ENCODE peak calls at places on chromosomes 12 and 14, in seven cellular contexts. P is amygdala; V is effector memory CD8-positive, alpha-beta T cell; U is NCI-H2081; F is amniotic stem cell; X is progenitor cell of endocrine pancreas; H is stimulated activated CD4-positive, alpha-beta T cell treated with anti-CD3 and anti-CD28 coated beads, Interleukin-2, amount 100 ng/mL, for 48 hours. Q is an unnamed sample.

GRCh38 chr12:103354403-103354802 is 141.4 kb downstream of the C12orf42 start:
- DNase-seq in P (no peak), V (no peak), U (no peak), F (no peak), X (no peak), H (no peak), Q (no peak)

GRCh38 chr12:130422676-130423075 is 85.0 kb downstream of the PIWIL1 start:
- DNase-seq in P (no peak), V (no peak), U (no peak), F (no peak), X (no peak), H (no peak), Q (no peak)

GRCh38 chr14:27015046-27015445 is 417.2 kb upstream of the NOVA1 start:
- DNase-seq in P (no peak), V (no peak), U (no peak), F (no peak), X (no peak), H (no peak), Q (no peak)

GRCh38 chr12:124497658-124498057 is 69.8 kb downstream of the NCOR2 start:
- DNase-seq in P (peak; percentile 51), V (no peak), U (no peak), F (peak; percentile 42), X (no peak), H (no peak), Q (peak; percentile 75)

GRCh38 chr14:90397401-90398314 is 829 bp downstream of the CALM1 start:
- DNase-seq in P (no peak), V (peak; percentile 73), U (peak; percentile 61), F (no peak), X (peak; percentile 26), H (peak; percentile 54), Q (peak; percentile 71)

GRCh38 chr14:56168007-56168616 is 49.9 kb downstream of the PELI2 start:
- DNase-seq in P (no peak), V (no peak), U (no peak), F (no peak), X (no peak), H (no peak), Q (no peak)

GRCh38 chr14:39175445-39176262 is 600 bp downstream of the PNN start:
- DNase-seq in P (no peak), V (no peak), U (peak; percentile 17), F (no peak), X (peak; percentile 49), H (peak; percentile 20), Q (peak; percentile 59)

GRCh38 chr12:107027304-107028053 is 40.5 kb upstream of the MTERF2 start:
- DNase-seq in P (no peak), V (peak; percentile 7), U (peak; percentile 5), F (peak; percentile 82), X (no peak), H (no peak), Q (peak; percentile 98)

GRCh38 chr12:67039995-67040860 is 228.9 kb upstream of the CAND1 start:
- DNase-seq in P (no peak), V (no peak), U (no peak), F (no peak), X (no peak), H (no peak), Q (no peak)

GRCh38 chr14:20775043-20775442 is 6.0 kb upstream of the RNASE6 start:
- DNase-seq in P (no peak), V (no peak), U (no peak), F (no peak), X (no peak), H (no peak), Q (no peak)

GRCh38 chr12:120856980-120857379 is 47.2 kb downstream of the SPPL3 start:
- DNase-seq in P (no peak), V (no peak), U (no peak), F (no peak), X (no peak), H (no peak), Q (no peak)

GRCh38 chr14:34043627-34044372 is 92.9 kb upstream of the EGLN3 start:
- DNase-seq in P (no peak), V (peak; percentile 19), U (no peak), F (no peak), X (no peak), H (peak; percentile 61), Q (no peak)

GRCh38 chr14:103871596-103872480 is 24.5 kb upstream of the PPP1R13B start:
- DNase-seq in P (no peak), V (peak; percentile 62), U (no peak), F (no peak), X (peak; percentile 32), H (peak; percentile 70), Q (no peak)

GRCh38 chr14:74784634-74785033 is 21.5 kb downstream of the YLPM1 start:
- DNase-seq in P (no peak), V (no peak), U (no peak), F (no peak), X (no peak), H (no peak), Q (no peak)

GRCh38 chr14:50772361-50772760 is 58.6 kb downstream of the NIN start:
- DNase-seq in P (no peak), V (no peak), U (no peak), F (no peak), X (no peak), H (no peak), Q (peak; percentile 48)

GRCh38 chr12:9792185-9792900 is 31.6 kb upstream of the CD69 start:
- DNase-seq in P (no peak), V (no peak), U (no peak), F (no peak), X (no peak), H (no peak), Q (no peak)

GRCh38 chr14:104964546-104964945 is 13.6 kb downstream of the AHNAK2 start:
- DNase-seq in P (no peak), V (no peak), U (no peak), F (no peak), X (no peak), H (no peak), Q (no peak)

GRCh38 chr14:83208346-83208745 is 1674.7 kb upstream of the SEL1L start:
- DNase-seq in P (no peak), V (no peak), U (no peak), F (no peak), X (no peak), H (no peak), Q (no peak)

GRCh38 chr12:58564721-58565120 is 355.6 kb downstream of the LRIG3 start:
- DNase-seq in P (no peak), V (no peak), U (no peak), F (peak; percentile 26), X (no peak), H (no peak), Q (peak; percentile 67)

GRCh38 chr14:75805646-75806045 is 144.6 kb downstream of the TTLL5 start:
- DNase-seq in P (no peak), V (no peak), U (no peak), F (no peak), X (no peak), H (no peak), Q (no peak)

GRCh38 chr12:111503116-111503515 is 96.0 kb downstream of the ATXN2 start:
- DNase-seq in P (no peak), V (no peak), U (no peak), F (no peak), X (no peak), H (no peak), Q (no peak)

GRCh38 chr12:124040286-124040685 is 67.3 kb downstream of the ZNF664 start:
- DNase-seq in P (no peak), V (no peak), U (no peak), F (no peak), X (no peak), H (no peak), Q (no peak)

GRCh38 chr14:51293149-51293925 is 53.3 kb downstream of the TMX1 start:
- DNase-seq in P (no peak), V (no peak), U (no peak), F (no peak), X (no peak), H (no peak), Q (peak; percentile 59)

GRCh38 chr14:88695873-88696272 is 96.9 kb downstream of the EML5 start:
- DNase-seq in P (no peak), V (no peak), U (no peak), F (no peak), X (no peak), H (no peak), Q (peak; percentile 15)

GRCh38 chr12:67558775-67559174 is 89.8 kb upstream of the DYRK2 start:
- DNase-seq in P (no peak), V (no peak), U (no peak), F (no peak), X (no peak), H (no peak), Q (no peak)

GRCh38 chr12:128959931-128960330 is 106.7 kb downstream of the GLT1D1 start:
- DNase-seq in P (no peak), V (no peak), U (no peak), F (no peak), X (no peak), H (no peak), Q (no peak)

GRCh38 chr12:27274706-27275105 is 30.6 kb downstream of the STK38L start:
- DNase-seq in P (no peak), V (no peak), U (no peak), F (no peak), X (no peak), H (no peak), Q (no peak)

GRCh38 chr14:63302135-63302534 is 16.6 kb downstream of the GPHB5 start:
- DNase-seq in P (no peak), V (no peak), U (no peak), F (no peak), X (no peak), H (no peak), Q (no peak)

GRCh38 chr12:78684419-78684818 is 180.2 kb upstream of the SYT1 start:
- DNase-seq in P (no peak), V (no peak), U (peak; percentile 12), F (no peak), X (no peak), H (no peak), Q (no peak)

GRCh38 chr12:1691123-1692007 is 495 bp downstream of the ADIPOR2 start:
- DNase-seq in P (no peak), V (no peak), U (peak; percentile 57), F (peak; percentile 33), X (peak; percentile 77), H (peak; percentile 23), Q (peak; percentile 70)